ENCODE peak calls at places on chromosomes 12 and 14, in nine cellular contexts. L is Calu3; Y is LHCN-M2; T is Kasumi-1; U is activated T-cell treated with anti-CD3 and anti-CD28 coated beads, Interleukin-2, amount 50 U/mL, for 48 hours; H is CD8-positive, alpha-beta T cell; P is HT1080; N is amniotic epithelial cell; K is hippocampal formation. D is an unnamed sample.

GRCh38 chr12:79782197-79782890 is 91.6 kb upstream of the PAWR start:
- DNase-seq in Y (peak; percentile 27), P (peak; percentile 17), N (peak; percentile 59), L (no peak), T (no peak), K (no peak), H (no peak), U (no peak), D (no peak)

GRCh38 chr12:52279683-52280318 is 5.4 kb downstream of the KRT86 start:
- DNase-seq in Y (no peak), N (peak; percentile 19), L (no peak), H (no peak), P (no peak), U (peak; percentile 4), T (no peak), K (no peak), D (no peak)

GRCh38 chr12:67764055-67764454 is 115.5 kb downstream of the DYRK2 start:
- DNase-seq in H (no peak), T (no peak), Y (no peak), U (no peak), P (no peak), K (no peak), L (no peak), N (no peak), D (no peak)

GRCh38 chr12:108502922-108503321 is 12.2 kb upstream of the FICD start:
- DNase-seq in L (no peak), T (no peak), P (no peak), Y (no peak), K (no peak), N (no peak), U (no peak), H (no peak), D (no peak)

GRCh38 chr12:124699878-124700277 is 132.5 kb upstream of the NCOR2 start:
- DNase-seq in U (no peak), Y (no peak), T (no peak), P (no peak), L (no peak), H (no peak), N (no peak), K (no peak), D (no peak)

GRCh38 chr12:123847876-123848275 is 85.8 kb downstream of the DNAH10 start:
- DNase-seq in K (no peak), H (no peak), N (no peak), L (no peak), T (no peak), P (no peak), Y (no peak), U (no peak), D (no peak)

GRCh38 chr12:12804011-12804410 is 9.1 kb upstream of the DDX47 start:
- DNase-seq in T (no peak), N (no peak), Y (no peak), L (peak; percentile 59), H (no peak), P (peak; percentile 93), K (no peak), U (no peak), D (peak; percentile 73)

GRCh38 chr14:64510825-64511679 is 6.5 kb downstream of the ZBTB1 start:
- DNase-seq in Y (peak; percentile 65), L (peak; percentile 73), H (peak; percentile 73), K (peak; percentile 80), P (peak; percentile 56), N (peak; percentile 64), U (peak; percentile 60), T (peak; percentile 83), D (peak; percentile 63)

GRCh38 chr12:57983150-57983857 is 41.9 kb downstream of the ATP23 start:
- DNase-seq in L (peak; percentile 67), N (peak; percentile 65), H (no peak), P (peak; percentile 42), Y (peak; percentile 46), K (peak; percentile 34), T (peak; percentile 46), U (peak; percentile 26), D (no peak)

GRCh38 chr14:38211258-38211735 is 3.6 kb downstream of the SSTR1 start:
- DNase-seq in U (peak; percentile 20), H (no peak), Y (no peak), K (no peak), P (no peak), N (no peak), L (no peak), T (no peak), D (no peak)

GRCh38 chr12:12024958-12025682 is 45.6 kb upstream of the BCL2L14 start:
- DNase-seq in Y (no peak), P (no peak), L (peak; percentile 45), U (peak; percentile 65), K (no peak), H (peak; percentile 38), N (no peak), T (no peak), D (no peak)

GRCh38 chr12:50222275-50222783 is 55.2 kb upstream of the CERS5 start:
- DNase-seq in T (peak; percentile 72), H (no peak), U (peak; percentile 53), K (peak; percentile 66), L (no peak), P (peak; percentile 87), Y (peak; percentile 91), N (peak; percentile 93), D (peak; percentile 62)

GRCh38 chr12:53255993-53256392 is 12.1 kb upstream of the ESPL1 start:
- DNase-seq in Y (no peak), H (no peak), P (no peak), K (no peak), U (no peak), L (no peak), N (no peak), T (peak; percentile 86), D (peak; percentile 40)

GRCh38 chr12:27226319-27226984 is 17.6 kb upstream of the STK38L start:
- DNase-seq in N (no peak), P (no peak), L (peak; percentile 15), T (no peak), Y (no peak), U (no peak), K (no peak), H (no peak), D (no peak)

GRCh38 chr12:88247241-88247643 is 105.1 kb downstream of the TMTC3 start:
- DNase-seq in Y (peak; percentile 90), U (no peak), K (no peak), T (no peak), P (peak; percentile 81), H (no peak), L (no peak), N (peak; percentile 89), D (no peak)

GRCh38 chr12:52873832-52874572 is 25.2 kb upstream of the KRT78 start:
- DNase-seq in P (peak; percentile 95), L (peak; percentile 84), U (peak; percentile 52), Y (peak; percentile 84), K (no peak), H (peak; percentile 65), N (peak; percentile 92), T (peak; percentile 59), D (peak; percentile 29)

GRCh38 chr12:26011099-26011498 is 52.6 kb downstream of the RASSF8 start:
- DNase-seq in N (peak; percentile 65), H (no peak), U (no peak), P (peak; percentile 23), K (no peak), Y (peak; percentile 68), T (no peak), L (no peak), D (no peak)

GRCh38 chr12:59603735-59604134 is 7.9 kb downstream of the SLC16A7 start:
- DNase-seq in N (no peak), H (no peak), U (no peak), P (no peak), T (no peak), L (no peak), K (no peak), Y (no peak), D (no peak)

D was measured in CD4-positive, CD25-positive, alpha-beta regulatory T cell.